ENCODE peak calls at places on chromosomes 6 and 20, in five cellular contexts. One of them, this sample, is unnamed.

GRCh38 chr20:49620364-49621240 is 52.7 kb upstream of the PTGIS start:
- DNase-seq in ecto neural progenitor cell: no peak
- DNase-seq in NCI-H2029 treated with DMSO at 0.1 percent for 48 hours: no peak
- DNase-seq in NCI-H460: no peak
- DNase-seq in GM10248: peak
- DNase-seq in this sample: no peak

GRCh38 chr6:158064725-158065251 is 83.1 kb downstream of the SYNJ2 start:
- DNase-seq in ecto neural progenitor cell: no peak
- DNase-seq in NCI-H2029 treated with DMSO at 0.1 percent for 48 hours: no peak
- DNase-seq in GM10248: no peak
- DNase-seq in NCI-H460: no peak
- DNase-seq in this sample: no peak

GRCh38 chr20:46343358-46344357 is 35.4 kb upstream of the CDH22 start:
- DNase-seq in NCI-H460: no peak
- DNase-seq in GM10248: no peak
- DNase-seq in ecto neural progenitor cell: no peak
- DNase-seq in NCI-H2029 treated with DMSO at 0.1 percent for 48 hours: no peak
- DNase-seq in this sample: no peak

GRCh38 chr6:56220078-56220477 is 27.3 kb downstream of the COL21A1 start:
- DNase-seq in NCI-H2029 treated with DMSO at 0.1 percent for 48 hours: no peak
- DNase-seq in ecto neural progenitor cell: no peak
- DNase-seq in GM10248: no peak
- DNase-seq in NCI-H460: no peak
- DNase-seq in this sample: no peak

GRCh38 chr20:43842126-43843020 is 72.3 kb upstream of the TOX2 start:
- DNase-seq in NCI-H2029 treated with DMSO at 0.1 percent for 48 hours: no peak
- DNase-seq in ecto neural progenitor cell: peak
- DNase-seq in NCI-H460: no peak
- DNase-seq in GM10248: no peak
- DNase-seq in this sample: no peak

GRCh38 chr6:89951574-89952360 is 57.5 kb downstream of the GJA10 start:
- DNase-seq in NCI-H2029 treated with DMSO at 0.1 percent for 48 hours: peak
- DNase-seq in ecto neural progenitor cell: peak
- DNase-seq in GM10248: no peak
- DNase-seq in NCI-H460: no peak
- DNase-seq in this sample: peak

GRCh38 chr6:136510299-136510698 is 39.9 kb downstream of the MAP7 start:
- DNase-seq in NCI-H2029 treated with DMSO at 0.1 percent for 48 hours: no peak
- DNase-seq in GM10248: no peak
- DNase-seq in ecto neural progenitor cell: no peak
- DNase-seq in NCI-H460: no peak
- DNase-seq in this sample: no peak

GRCh38 chr6:132333639-132334516 is 67.4 kb downstream of the MOXD1 start:
- DNase-seq in NCI-H460: peak
- DNase-seq in NCI-H2029 treated with DMSO at 0.1 percent for 48 hours: no peak
- DNase-seq in ecto neural progenitor cell: no peak
- DNase-seq in GM10248: no peak
- DNase-seq in this sample: no peak

GRCh38 chr6:107576852-107577251 is 86.9 kb downstream of the SOBP start:
- DNase-seq in NCI-H460: no peak
- DNase-seq in GM10248: no peak
- DNase-seq in ecto neural progenitor cell: no peak
- DNase-seq in NCI-H2029 treated with DMSO at 0.1 percent for 48 hours: no peak
- DNase-seq in this sample: no peak

GRCh38 chr6:109348246-109348645 is 34.0 kb downstream of the CD164 start:
- DNase-seq in ecto neural progenitor cell: no peak
- DNase-seq in NCI-H2029 treated with DMSO at 0.1 percent for 48 hours: no peak
- DNase-seq in GM10248: no peak
- DNase-seq in NCI-H460: no peak
- DNase-seq in this sample: no peak

GRCh38 chr6:152355166-152355565 is 282.0 kb downstream of the SYNE1 start:
- DNase-seq in NCI-H460: no peak
- DNase-seq in ecto neural progenitor cell: no peak
- DNase-seq in NCI-H2029 treated with DMSO at 0.1 percent for 48 hours: no peak
- DNase-seq in GM10248: no peak
- DNase-seq in this sample: no peak

GRCh38 chr6:25619222-25619621 is 32.8 kb upstream of the SCGN start:
- DNase-seq in NCI-H2029 treated with DMSO at 0.1 percent for 48 hours: no peak
- DNase-seq in NCI-H460: no peak
- DNase-seq in ecto neural progenitor cell: no peak
- DNase-seq in GM10248: no peak
- DNase-seq in this sample: no peak

GRCh38 chr6:11432713-11433450 is 104.7 kb upstream of the TMEM170B start:
- DNase-seq in GM10248: no peak
- DNase-seq in NCI-H460: no peak
- DNase-seq in NCI-H2029 treated with DMSO at 0.1 percent for 48 hours: no peak
- DNase-seq in ecto neural progenitor cell: no peak
- DNase-seq in this sample: no peak

GRCh38 chr20:14441201-14441600 is 103.8 kb upstream of the FLRT3 start:
- DNase-seq in GM10248: no peak
- DNase-seq in NCI-H460: no peak
- DNase-seq in NCI-H2029 treated with DMSO at 0.1 percent for 48 hours: no peak
- DNase-seq in ecto neural progenitor cell: no peak
- DNase-seq in this sample: no peak

GRCh38 chr6:62150048-62150663 is 135.9 kb downstream of the KHDRBS2 start:
- DNase-seq in NCI-H460: peak
- DNase-seq in ecto neural progenitor cell: peak
- DNase-seq in NCI-H2029 treated with DMSO at 0.1 percent for 48 hours: no peak
- DNase-seq in GM10248: peak
- DNase-seq in this sample: peak

GRCh38 chr6:151784441-151785214 is 22.9 kb upstream of the ESR1 start:
- DNase-seq in GM10248: no peak
- DNase-seq in NCI-H460: no peak
- DNase-seq in NCI-H2029 treated with DMSO at 0.1 percent for 48 hours: no peak
- DNase-seq in ecto neural progenitor cell: no peak
- DNase-seq in this sample: no peak

GRCh38 chr6:40912158-40912946 is 126.7 kb downstream of the UNC5CL start:
- DNase-seq in GM10248: peak
- DNase-seq in NCI-H460: peak
- DNase-seq in ecto neural progenitor cell: peak
- DNase-seq in NCI-H2029 treated with DMSO at 0.1 percent for 48 hours: peak
- DNase-seq in this sample: peak

GRCh38 chr6:11772109-11772830 is 6.3 kb downstream of the ADTRP start:
- DNase-seq in GM10248: no peak
- DNase-seq in NCI-H2029 treated with DMSO at 0.1 percent for 48 hours: no peak
- DNase-seq in ecto neural progenitor cell: no peak
- DNase-seq in NCI-H460: peak
- DNase-seq in this sample: no peak

GRCh38 chr6:144149894-144150672 is at the start of gene STX11:
- DNase-seq in NCI-H2029 treated with DMSO at 0.1 percent for 48 hours: no peak
- DNase-seq in NCI-H460: peak
- DNase-seq in ecto neural progenitor cell: peak
- DNase-seq in GM10248: peak
- DNase-seq in this sample: peak

GRCh38 chr20:5170341-5170740 is 43.5 kb downstream of the CDS2 start:
- DNase-seq in NCI-H460: no peak
- DNase-seq in GM10248: no peak
- DNase-seq in NCI-H2029 treated with DMSO at 0.1 percent for 48 hours: no peak
- DNase-seq in ecto neural progenitor cell: no peak
- DNase-seq in this sample: no peak

GRCh38 chr6:134351615-134352474 is 33.9 kb upstream of the SGK1 start:
- DNase-seq in NCI-H460: no peak
- DNase-seq in GM10248: no peak
- DNase-seq in ecto neural progenitor cell: peak
- DNase-seq in NCI-H2029 treated with DMSO at 0.1 percent for 48 hours: no peak
- DNase-seq in this sample: peak

GRCh38 chr6:134651519-134651918 is 298.4 kb downstream of the ALDH8A1 start:
- DNase-seq in ecto neural progenitor cell: no peak
- DNase-seq in NCI-H2029 treated with DMSO at 0.1 percent for 48 hours: no peak
- DNase-seq in NCI-H460: no peak
- DNase-seq in GM10248: no peak
- DNase-seq in this sample: no peak

GRCh38 chr6:147578159-147578558 is 69.7 kb downstream of the SAMD5 start:
- DNase-seq in ecto neural progenitor cell: no peak
- DNase-seq in GM10248: no peak
- DNase-seq in NCI-H2029 treated with DMSO at 0.1 percent for 48 hours: no peak
- DNase-seq in NCI-H460: no peak
- DNase-seq in this sample: no peak

GRCh38 chr6:166032366-166033171 is 135.1 kb downstream of the TBXT start:
- DNase-seq in NCI-H2029 treated with DMSO at 0.1 percent for 48 hours: no peak
- DNase-seq in NCI-H460: peak
- DNase-seq in ecto neural progenitor cell: no peak
- DNase-seq in GM10248: no peak
- DNase-seq in this sample: peak

GRCh38 chr6:101150226-101150625 is 243.3 kb upstream of the GRIK2 start:
- DNase-seq in NCI-H460: no peak
- DNase-seq in NCI-H2029 treated with DMSO at 0.1 percent for 48 hours: no peak
- DNase-seq in ecto neural progenitor cell: no peak
- DNase-seq in GM10248: no peak
- DNase-seq in this sample: no peak

GRCh38 chr6:90076471-90076870 is 182.2 kb downstream of the GJA10 start:
- DNase-seq in NCI-H460: no peak
- DNase-seq in GM10248: no peak
- DNase-seq in ecto neural progenitor cell: no peak
- DNase-seq in NCI-H2029 treated with DMSO at 0.1 percent for 48 hours: no peak
- DNase-seq in this sample: no peak

GRCh38 chr6:7848229-7848628 is 62.4 kb downstream of the TXNDC5 start:
- DNase-seq in GM10248: no peak
- DNase-seq in NCI-H460: no peak
- DNase-seq in ecto neural progenitor cell: no peak
- DNase-seq in NCI-H2029 treated with DMSO at 0.1 percent for 48 hours: no peak
- DNase-seq in this sample: no peak

GRCh38 chr6:24721461-24722215 is 2.7 kb upstream of the C6orf62 start:
- DNase-seq in NCI-H460: no peak
- DNase-seq in GM10248: peak
- DNase-seq in ecto neural progenitor cell: no peak
- DNase-seq in NCI-H2029 treated with DMSO at 0.1 percent for 48 hours: peak
- DNase-seq in this sample: no peak

GRCh38 chr6:138691595-138692057 is 81.9 kb upstream of the CCDC28A start:
- DNase-seq in NCI-H460: no peak
- DNase-seq in ecto neural progenitor cell: no peak
- DNase-seq in NCI-H2029 treated with DMSO at 0.1 percent for 48 hours: no peak
- DNase-seq in GM10248: no peak
- DNase-seq in this sample: peak

GRCh38 chr6:31727717-31728671 is 1.1 kb downstream of the DDAH2 start:
- DNase-seq in ecto neural progenitor cell: no peak
- DNase-seq in NCI-H460: no peak
- DNase-seq in NCI-H2029 treated with DMSO at 0.1 percent for 48 hours: no peak
- DNase-seq in GM10248: no peak
- DNase-seq in this sample: no peak

GRCh38 chr6:132218063-132218696 is 183.1 kb downstream of the MOXD1 start:
- DNase-seq in NCI-H460: peak
- DNase-seq in NCI-H2029 treated with DMSO at 0.1 percent for 48 hours: no peak
- DNase-seq in GM10248: peak
- DNase-seq in ecto neural progenitor cell: no peak
- DNase-seq in this sample: no peak

GRCh38 chr20:46013826-46014516 is 5.3 kb downstream of the MMP9 start:
- DNase-seq in NCI-H460: peak
- DNase-seq in GM10248: peak
- DNase-seq in ecto neural progenitor cell: peak
- DNase-seq in NCI-H2029 treated with DMSO at 0.1 percent for 48 hours: peak
- DNase-seq in this sample: peak

GRCh38 chr6:154343473-154344308 is 12.9 kb downstream of the IPCEF1 start:
- DNase-seq in NCI-H460: peak
- DNase-seq in NCI-H2029 treated with DMSO at 0.1 percent for 48 hours: peak
- DNase-seq in ecto neural progenitor cell: peak
- DNase-seq in GM10248: no peak
- DNase-seq in this sample: peak

GRCh38 chr6:47413752-47414516 is 63.7 kb upstream of the CD2AP start:
- DNase-seq in NCI-H460: peak
- DNase-seq in GM10248: peak
- DNase-seq in ecto neural progenitor cell: no peak
- DNase-seq in NCI-H2029 treated with DMSO at 0.1 percent for 48 hours: peak
- DNase-seq in this sample: no peak